ENCODE peak calls at places on chromosomes 7 and 10, in eight cellular contexts. H, I, B, X, D, P, N and C are unnamed samples.

GRCh38 chr10:121926669-121927360 is 1.0 kb downstream of the ATE1 start:
- DNase-seq in I (peak; percentile 0), B (peak; percentile 33), D (peak; percentile 3), N (no peak), P (peak; percentile 30), X (peak; percentile 3), H (peak; percentile 68), C (peak; percentile 20)

GRCh38 chr10:58028597-58029366 is 238.9 kb downstream of the IPMK start:
- DNase-seq in P (peak; percentile 41), D (no peak), H (no peak), X (peak; percentile 93), B (no peak), N (no peak), I (peak; percentile 90), C (no peak)

GRCh38 chr10:22580711-22581110 is 133.7 kb downstream of the PIP4K2A start:
- DNase-seq in I (no peak), B (no peak), H (no peak), D (no peak), N (no peak), X (no peak), P (no peak), C (no peak)

GRCh38 chr7:131655866-131656265 is 99.4 kb upstream of the PODXL start:
- DNase-seq in P (no peak), X (no peak), I (no peak), H (no peak), N (no peak), D (no peak), B (no peak), C (no peak)

GRCh38 chr7:132815696-132816334 is 239.5 kb upstream of the PLXNA4 start:
- DNase-seq in I (no peak), N (no peak), D (no peak), X (no peak), B (no peak), P (no peak), H (no peak), C (no peak)

GRCh38 chr7:2231992-2232765 is 566 bp downstream of the MAD1L1 start:
- DNase-seq in X (no peak), N (no peak), D (peak; percentile 13), I (no peak), H (no peak), B (no peak), P (peak; percentile 51), C (no peak)

GRCh38 chr10:102785818-102786217 is 42.1 kb downstream of the WBP1L start:
- DNase-seq in D (no peak), I (no peak), X (no peak), P (no peak), H (no peak), B (peak; percentile 83), N (no peak), C (no peak)

GRCh38 chr10:117684673-117685211 is 142.2 kb downstream of the EMX2 start:
- DNase-seq in B (no peak), H (no peak), X (no peak), I (peak; percentile 9), P (no peak), N (no peak), D (no peak), C (no peak)

GRCh38 chr7:50567715-50568261 is 2.6 kb upstream of the DDC start:
- DNase-seq in H (no peak), P (no peak), I (no peak), D (no peak), B (no peak), X (no peak), N (no peak), C (no peak)

GRCh38 chr10:2926918-2927660 is 140.3 kb upstream of the PFKP start:
- DNase-seq in P (no peak), B (no peak), N (no peak), X (no peak), I (no peak), D (no peak), H (no peak), C (no peak)

GRCh38 chr7:93176961-93177580 is 28.9 kb upstream of the SAMD9L start:
- DNase-seq in X (no peak), I (no peak), B (no peak), D (no peak), H (no peak), P (no peak), N (no peak), C (no peak)

GRCh38 chr7:54824655-54825054 is 65.6 kb upstream of the SEC61G start:
- DNase-seq in H (no peak), N (no peak), I (no peak), D (no peak), X (no peak), B (no peak), P (no peak), C (no peak)

GRCh38 chr7:120229094-120229493 is 43.9 kb upstream of the KCND2 start:
- DNase-seq in P (no peak), B (no peak), I (no peak), D (no peak), X (no peak), H (peak; percentile 19), N (no peak), C (no peak)

GRCh38 chr10:71359364-71360046 is 37.2 kb upstream of the CDH23 start:
- DNase-seq in H (peak; percentile 75), N (no peak), X (no peak), B (peak; percentile 17), P (no peak), I (no peak), D (no peak), C (no peak)

GRCh38 chr10:21166557-21167287 is 269.6 kb upstream of the NEBL start:
- DNase-seq in I (no peak), P (no peak), H (no peak), B (no peak), X (no peak), D (no peak), N (no peak), C (no peak)

GRCh38 chr10:60238408-60239100 is 151.1 kb downstream of the ANK3 start:
- DNase-seq in H (no peak), B (no peak), X (peak; percentile 43), N (no peak), I (peak; percentile 79), P (peak; percentile 35), D (no peak), C (peak; percentile 36)

GRCh38 chr7:14691597-14692203 is 210.9 kb downstream of the DGKB start:
- DNase-seq in P (no peak), H (peak; percentile 53), B (no peak), N (peak; percentile 22), I (peak; percentile 34), D (peak; percentile 31), X (peak; percentile 16), C (peak; percentile 33)

GRCh38 chr10:31457858-31458257 is 138.8 kb downstream of the ZEB1 start:
- DNase-seq in N (no peak), P (peak; percentile 8), I (no peak), X (no peak), D (no peak), H (no peak), B (no peak), C (no peak)

GRCh38 chr10:11875499-11876281 is 52.5 kb downstream of the PROSER2 start:
- DNase-seq in X (peak; percentile 94), D (no peak), H (no peak), N (no peak), I (peak; percentile 93), P (peak; percentile 81), B (no peak), C (no peak)

GRCh38 chr7:14309432-14309831 is 320.0 kb upstream of the ETV1 start:
- DNase-seq in I (no peak), X (no peak), H (no peak), P (no peak), D (no peak), N (no peak), B (no peak), C (no peak)